ENCODE peak calls at places on chromosomes 2 and 18, in eight cellular contexts. G is MCF 10A; X is bronchial epithelial cell; C is CD8-positive, alpha-beta T cell; P is CD4-positive, alpha-beta T cell; Q is A549; B is fibroblast of mammary gland; Z is progenitor cell of endocrine pancreas. O is an unnamed sample.

GRCh38 chr2:18267501-18267900 is 293.0 kb downstream of the RDH14 start:
- DNase-seq in G (no peak), X (no peak), C (no peak), P (no peak), Q (peak), B (peak), Z (no peak), O (no peak)

GRCh38 chr2:165621086-165621560 is 151.6 kb downstream of the CSRNP3 start:
- DNase-seq in G (peak), X (peak), C (no peak), P (no peak), Q (no peak), B (peak), Z (no peak), O (no peak)

GRCh38 chr2:63553049-63553448 is 35.2 kb downstream of the WDPCP start:
- DNase-seq in G (peak), X (peak), C (no peak), P (no peak), Q (no peak), B (peak), Z (no peak), O (no peak)

GRCh38 chr2:55357907-55358306 is 61.7 kb downstream of the CCDC88A start:
- DNase-seq in G (no peak), X (peak), C (no peak), P (no peak), Q (no peak), B (peak), Z (no peak), O (no peak)

GRCh38 chr2:154449951-154450658 is 248.4 kb upstream of the KCNJ3 start:
- DNase-seq in G (no peak), X (no peak), C (no peak), P (no peak), Q (peak), B (no peak), Z (no peak), O (no peak)

GRCh38 chr18:46070683-46071614 is 1.1 kb downstream of the PSTPIP2 start:
- DNase-seq in G (no peak), X (no peak), C (peak), P (peak), Q (no peak), B (no peak), Z (no peak), O (no peak)

GRCh38 chr18:63365909-63366269 is 1.1 kb downstream of the KDSR start:
- DNase-seq in G (peak), X (no peak), C (no peak), P (no peak), Q (no peak), B (no peak), Z (no peak), O (no peak)

GRCh38 chr2:170354855-170355649 is 177.1 kb downstream of the MYO3B start:
- DNase-seq in G (no peak), X (no peak), C (no peak), P (no peak), Q (no peak), B (no peak), Z (no peak), O (no peak)

GRCh38 chr2:128412181-128412871 is 93.7 kb upstream of the HS6ST1 start:
- DNase-seq in G (no peak), X (no peak), C (no peak), P (no peak), Q (no peak), B (no peak), Z (peak), O (no peak)

GRCh38 chr2:39431592-39432316 is 5.3 kb downstream of the MAP4K3 start:
- DNase-seq in G (peak), X (peak), C (no peak), P (no peak), Q (no peak), B (peak), Z (no peak), O (no peak)

GRCh38 chr2:17747684-17748452 is 5.7 kb downstream of the SMC6 start:
- DNase-seq in G (no peak), X (peak), C (no peak), P (no peak), Q (peak), B (peak), Z (no peak), O (no peak)

GRCh38 chr18:75162467-75162866 is 46.5 kb downstream of the PTGR3 start:
- DNase-seq in G (peak), X (peak), C (no peak), P (no peak), Q (peak), B (peak), Z (no peak), O (no peak)

GRCh38 chr2:5020451-5020850 is 671.7 kb upstream of the SOX11 start:
- DNase-seq in G (no peak), X (no peak), C (no peak), P (no peak), Q (no peak), B (no peak), Z (no peak), O (peak)

GRCh38 chr18:48553236-48553635 is 14.4 kb downstream of the CTIF start:
- DNase-seq in G (peak), X (no peak), C (no peak), P (no peak), Q (no peak), B (no peak), Z (no peak), O (no peak)

GRCh38 chr2:86747708-86748627 is 27.9 kb downstream of the RMND5A start:
- DNase-seq in G (peak), X (peak), C (no peak), P (no peak), Q (peak), B (peak), Z (no peak), O (no peak)

GRCh38 chr2:46144133-46144800 is 152.9 kb upstream of the EPAS1 start:
- DNase-seq in G (no peak), X (no peak), C (no peak), P (no peak), Q (no peak), B (no peak), Z (no peak), O (no peak)

GRCh38 chr18:14978191-14978590 is 230.2 kb downstream of the ANKRD30B start:
- DNase-seq in G (no peak), X (no peak), C (no peak), P (no peak), Q (no peak), B (no peak), Z (no peak), O (no peak)

GRCh38 chr18:14978962-14979535 is 231.1 kb downstream of the ANKRD30B start:
- DNase-seq in G (peak), X (no peak), C (no peak), P (no peak), Q (peak), B (peak), Z (no peak), O (peak)

GRCh38 chr18:14974576-14974975 is 226.6 kb downstream of the ANKRD30B start:
- DNase-seq in G (peak), X (peak), C (no peak), P (no peak), Q (no peak), B (no peak), Z (no peak), O (no peak)

GRCh38 chr18:14975431-14975830 is 227.5 kb downstream of the ANKRD30B start:
- DNase-seq in G (peak), X (peak), C (no peak), P (no peak), Q (no peak), B (no peak), Z (no peak), O (no peak)

GRCh38 chr18:14976736-14977430 is 228.9 kb downstream of the ANKRD30B start:
- DNase-seq in G (peak), X (peak), C (no peak), P (no peak), Q (no peak), B (peak), Z (no peak), O (no peak)
- TF ChIP-seq CTCF in G (peak), X (no peak), C (no peak), P (no peak), Q (no peak), B (no peak), Z (no peak), O (no peak)

GRCh38 chr18:12744103-12744502 is 41.3 kb downstream of the PSMG2 start:
- DNase-seq in G (peak), X (peak), C (no peak), P (no peak), Q (peak), B (peak), Z (no peak), O (no peak)
- TF ChIP-seq CTCF in G (peak), X (peak), C (peak), P (peak), Q (peak), B (peak), Z (peak), O (peak)

DNA sequence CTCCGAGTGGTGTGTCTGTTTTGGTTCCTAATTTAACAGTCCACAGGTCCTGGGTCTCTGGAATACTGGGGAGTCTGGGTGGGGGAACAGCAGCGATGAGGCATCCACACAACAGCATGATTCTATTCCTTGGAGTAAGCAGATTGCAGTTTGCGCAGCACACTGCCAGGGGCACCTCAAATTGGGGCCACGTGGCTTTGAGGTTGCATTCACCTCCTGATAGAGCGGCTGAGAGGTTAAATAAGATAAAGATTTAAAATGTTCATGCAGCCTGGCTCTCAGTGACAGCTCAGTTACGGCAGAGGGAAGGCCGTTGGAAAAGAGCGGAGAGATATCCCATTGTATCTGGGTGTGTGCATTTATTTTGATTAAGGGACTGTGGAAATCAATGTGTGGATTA is 202.3 kb downstream of the ASB1 start:
- DNase-seq in G (no peak), X (no peak), C (no peak), P (no peak), Q (no peak), B (no peak), Z (no peak), O (no peak)
- TF ChIP-seq CTCF in G (no peak), X (no peak), C (no peak), P (no peak), Q (no peak), B (no peak), Z (no peak), O (no peak)

GRCh38 chr2:135525786-135526185 is 5.2 kb downstream of the ZRANB3 start:
- DNase-seq in G (no peak), X (no peak), C (no peak), P (no peak), Q (no peak), B (no peak), Z (no peak), O (no peak)

GRCh38 chr2:135532581-135532980 is 1.3 kb downstream of the R3HDM1 start:
- DNase-seq in G (peak), X (no peak), C (no peak), P (no peak), Q (no peak), B (peak), Z (no peak), O (no peak)

GRCh38 chr2:135530313-135531230 is at the start of gene ZRANB3:
- DNase-seq in G (peak), X (peak), C (peak), P (peak), Q (peak), B (peak), Z (peak), O (no peak)

GRCh38 chr2:135528006-135528405 is 3.0 kb downstream of the ZRANB3 start:
- DNase-seq in G (no peak), X (no peak), C (no peak), P (no peak), Q (no peak), B (no peak), Z (no peak), O (no peak)

DNA sequence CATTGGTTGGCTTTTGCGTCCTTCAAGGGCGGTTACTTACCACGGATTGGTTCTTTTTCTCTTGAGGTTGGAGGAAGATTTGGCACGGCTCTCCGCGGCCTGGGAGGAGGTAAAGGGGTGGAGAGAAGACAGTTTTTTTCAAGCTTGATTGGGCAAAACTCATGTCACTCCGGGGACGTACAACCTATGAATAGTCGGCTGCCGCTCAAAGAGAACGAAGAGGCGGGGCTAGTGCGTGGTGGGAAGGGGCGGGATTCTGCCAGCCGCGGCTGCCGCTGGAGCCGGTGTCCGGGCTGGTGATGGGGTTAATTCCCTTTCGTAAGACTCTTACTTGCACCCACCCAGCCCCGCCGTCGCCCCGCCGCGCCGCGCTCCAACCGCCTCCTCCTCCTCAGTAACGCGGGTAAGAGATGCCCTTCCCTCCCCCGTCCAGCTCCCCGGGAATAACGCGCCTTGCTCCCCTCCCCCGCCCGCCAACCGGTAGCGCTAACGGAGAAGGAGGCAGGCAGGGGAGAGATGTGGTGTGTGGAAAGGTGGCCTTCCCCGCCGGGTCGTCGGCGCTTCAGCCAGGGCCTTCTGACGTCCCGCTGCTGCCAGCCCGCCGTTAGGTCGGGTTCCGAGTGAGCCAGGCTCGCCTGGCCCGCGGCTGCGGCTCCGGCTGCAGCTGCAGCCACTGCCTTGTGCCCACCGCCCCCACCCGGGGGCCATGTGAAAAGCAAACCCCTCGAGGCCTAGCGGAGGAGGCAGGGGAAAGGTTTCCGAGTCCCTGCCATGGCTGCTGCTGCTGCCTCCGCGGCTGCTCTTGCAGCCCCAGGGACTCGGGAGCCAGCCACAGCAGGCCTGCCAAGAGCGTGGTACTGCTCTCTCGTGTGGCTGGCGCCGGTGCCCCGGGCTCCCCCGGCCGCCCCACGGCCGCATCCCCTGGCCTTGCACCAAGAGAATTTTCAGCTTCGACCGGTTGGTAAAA is at the start of gene R3HDM1:
- DNase-seq in G (peak), X (peak), C (peak), P (peak), Q (peak), B (peak), Z (peak), O (peak)
- TF ChIP-seq CTCF in G (peak), X (peak), C (no peak), P (no peak), Q (peak), B (no peak), Z (peak), O (peak)

GRCh38 chr2:209574515-209574914 is 150.7 kb downstream of the MAP2 start:
- DNase-seq in G (no peak), X (no peak), C (no peak), P (no peak), Q (no peak), B (no peak), Z (no peak), O (no peak)

GRCh38 chr2:209579236-209579749 is 155.4 kb downstream of the MAP2 start:
- DNase-seq in G (no peak), X (no peak), C (no peak), P (no peak), Q (no peak), B (peak), Z (no peak), O (no peak)

GRCh38 chr2:209578394-209579006 is 154.7 kb downstream of the MAP2 start:
- DNase-seq in G (no peak), X (no peak), C (no peak), P (no peak), Q (no peak), B (no peak), Z (no peak), O (no peak)

DNA sequence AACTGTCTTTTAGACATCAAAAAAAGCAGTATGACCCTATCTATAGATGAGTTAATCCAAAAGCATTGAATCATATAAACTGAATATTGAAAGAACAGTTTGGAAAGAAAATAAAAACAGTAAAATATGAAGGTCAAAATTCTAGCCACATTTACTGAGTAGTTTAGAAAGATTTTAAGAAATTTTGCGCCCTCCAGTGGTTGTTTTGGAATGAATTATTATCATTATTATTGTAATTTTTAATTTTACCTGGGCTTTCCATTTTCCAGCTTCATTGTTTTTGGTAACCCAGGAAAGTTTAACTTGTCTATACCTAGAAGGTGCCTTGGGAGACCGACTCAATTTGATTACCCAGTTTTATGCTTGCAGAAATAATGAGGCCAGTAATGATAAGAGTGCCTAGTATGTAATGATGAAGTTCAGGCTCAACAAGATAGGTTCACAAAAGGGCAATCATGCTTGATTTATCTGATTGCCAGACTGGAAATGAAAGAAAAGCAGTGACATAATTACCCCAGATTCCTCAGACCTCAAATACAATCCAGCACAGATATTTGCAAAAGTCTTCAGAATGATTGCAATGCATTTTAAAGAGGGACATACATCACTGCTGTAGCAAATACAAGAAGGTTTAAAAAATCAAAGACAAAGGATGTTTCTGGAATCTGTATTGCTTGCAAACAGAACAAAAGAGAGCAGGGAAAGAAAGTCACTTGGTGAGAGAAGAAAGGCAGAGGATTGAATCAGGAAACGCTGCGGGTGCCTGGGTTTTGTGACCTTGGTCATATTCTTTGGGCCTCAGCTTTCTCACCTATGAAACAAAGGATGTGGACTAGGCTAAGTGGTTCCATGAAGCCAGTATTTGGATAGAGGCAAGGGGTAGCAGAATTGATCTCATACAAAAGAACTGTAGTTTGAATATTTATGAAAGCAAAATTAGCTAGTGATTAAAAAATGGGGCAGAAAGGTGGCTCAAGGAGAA is 153.8 kb downstream of the MAP2 start:
- DNase-seq in G (peak), X (peak), C (no peak), P (no peak), Q (peak), B (peak), Z (no peak), O (no peak)
- TF ChIP-seq CTCF in G (peak), X (no peak), C (no peak), P (no peak), Q (peak), B (peak), Z (peak), O (peak)

GRCh38 chr2:25226827-25227226 is 58.4 kb upstream of the POMC start:
- DNase-seq in G (no peak), X (no peak), C (no peak), P (no peak), Q (no peak), B (no peak), Z (no peak), O (no peak)
- TF ChIP-seq CTCF in G (no peak), X (no peak), C (no peak), P (no peak), Q (no peak), B (no peak), Z (no peak), O (no peak)

DNA sequence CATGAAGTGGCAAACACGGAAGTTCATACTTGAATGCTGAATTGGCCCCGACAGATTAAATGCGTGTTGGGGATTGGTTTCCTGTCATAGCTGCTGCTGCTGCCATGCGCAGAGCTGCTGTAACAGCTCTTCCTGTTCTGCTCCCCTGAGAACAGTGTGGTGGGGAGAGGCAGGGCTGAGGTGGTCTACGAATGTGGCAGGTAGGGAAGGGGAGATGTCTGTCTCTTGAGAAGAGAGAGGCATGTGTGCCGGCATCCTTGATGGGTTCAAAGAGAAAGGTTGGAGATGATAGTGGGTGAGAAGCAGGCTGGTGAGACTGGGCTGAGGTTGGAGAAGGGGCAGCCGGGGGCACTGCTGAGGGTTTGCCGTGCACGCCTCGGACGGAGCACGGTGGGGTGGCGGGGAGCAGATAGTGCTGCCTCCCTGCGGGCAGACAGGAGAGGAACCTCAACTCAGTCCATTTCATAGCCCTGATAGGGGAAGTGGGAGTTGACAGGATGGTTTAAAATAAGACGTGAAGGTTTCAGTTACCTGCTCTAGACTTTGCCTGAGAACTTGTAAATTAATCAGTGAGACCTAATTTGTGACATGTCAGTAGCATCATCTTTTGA is 46.1 kb downstream of the TMEM185B start:
- DNase-seq in G (peak), X (peak), C (peak), P (peak), Q (no peak), B (no peak), Z (no peak), O (no peak)
- TF ChIP-seq CTCF in G (peak), X (peak), C (peak), P (peak), Q (no peak), B (no peak), Z (no peak), O (no peak)

O was measured in D721Med.